ENCODE peak calls at places on chromosomes 13 and 19, in six cellular contexts. Q is activated naive CD8-positive, alpha-beta T cell treated with anti-CD3 and anti-CD28 coated beads for 36 hours; F is stimulated activated CD4-positive, alpha-beta T cell treated with anti-CD3 and anti-CD28 coated beads, Interleukin-15, amount 100 ng/mL, for 1 hour; P is amygdala; V is NCI-H226; X is mucosa of gallbladder. J is an unnamed sample.

GRCh38 chr19:16057062-16057461 is 19.2 kb upstream of the TPM4 start:
- DNase-seq in Q (no peak), F (no peak), P (no peak), V (no peak), X (no peak), J (no peak)

GRCh38 chr13:41605319-41606285 is 148.3 kb downstream of the RGCC start:
- DNase-seq in Q (no peak), F (no peak), P (no peak), V (no peak), X (no peak), J (no peak)

GRCh38 chr13:106533101-106533939 is 2.1 kb downstream of the EFNB2 start:
- DNase-seq in Q (peak), F (no peak), P (peak), V (peak), X (peak), J (peak)

GRCh38 chr19:1592023-1592754 is 476 bp downstream of the MBD3 start:
- DNase-seq in Q (peak), F (peak), P (peak), V (peak), X (peak), J (peak)

GRCh38 chr19:19064098-19064722 is 416 bp downstream of the SLC25A42 start:
- DNase-seq in Q (no peak), F (no peak), P (no peak), V (no peak), X (no peak), J (no peak)

GRCh38 chr13:112737329-112737728 is 47.5 kb downstream of the ATP11A start:
- DNase-seq in Q (no peak), F (no peak), P (no peak), V (no peak), X (no peak), J (no peak)

GRCh38 chr19:51101171-51101865 is 6.9 kb downstream of the CTU1 start:
- DNase-seq in Q (no peak), F (no peak), P (no peak), V (no peak), X (no peak), J (no peak)

GRCh38 chr13:112680741-112681360 is 9.0 kb upstream of the ATP11A start:
- DNase-seq in Q (no peak), F (no peak), P (no peak), V (no peak), X (no peak), J (no peak)

J was measured in left colon.